ENCODE peak calls at places on chromosome 2, in ten cellular contexts. One of them, this sample, is unnamed.

GRCh38 chr2:112866128-112866835 is 29.7 kb upstream of the IL1B start:
- DNase-seq in activated CD4-positive, alpha-beta T cell treated with anti-CD3 and anti-CD28 coated beads, Interleukin-2, amount 10 ng/mL, durations not matched to agents 24 days and 14 days: no peak
- DNase-seq in mammary epithelial cell: no peak
- DNase-seq in NCI-H2029: no peak
- DNase-seq in AG09319: no peak
- DNase-seq in GDM1: no peak
- DNase-seq in spleen: no peak
- DNase-seq in COR-L47: no peak
- DNase-seq in Right ventricle myocardium superior: no peak
- DNase-seq in neural progenitor cell: no peak
- DNase-seq in this sample: no peak

GRCh38 chr2:42874838-42875801 is 82.7 kb upstream of the HAAO start:
- DNase-seq in activated CD4-positive, alpha-beta T cell treated with anti-CD3 and anti-CD28 coated beads, Interleukin-2, amount 10 ng/mL, durations not matched to agents 24 days and 14 days: no peak
- DNase-seq in mammary epithelial cell: no peak
- DNase-seq in NCI-H2029: no peak
- DNase-seq in AG09319: no peak
- DNase-seq in GDM1: no peak
- DNase-seq in spleen: no peak
- DNase-seq in COR-L47: no peak
- DNase-seq in Right ventricle myocardium superior: peak; percentile 81
- DNase-seq in neural progenitor cell: no peak
- DNase-seq in this sample: no peak

GRCh38 chr2:58974426-58974825 is 733.3 kb upstream of the FANCL start:
- DNase-seq in activated CD4-positive, alpha-beta T cell treated with anti-CD3 and anti-CD28 coated beads, Interleukin-2, amount 10 ng/mL, durations not matched to agents 24 days and 14 days: no peak
- DNase-seq in mammary epithelial cell: no peak
- DNase-seq in NCI-H2029: no peak
- DNase-seq in AG09319: no peak
- DNase-seq in GDM1: no peak
- DNase-seq in spleen: no peak
- DNase-seq in COR-L47: no peak
- DNase-seq in Right ventricle myocardium superior: no peak
- DNase-seq in neural progenitor cell: no peak
- DNase-seq in this sample: no peak

GRCh38 chr2:11912980-11913379 is 166.5 kb downstream of the LPIN1 start:
- DNase-seq in activated CD4-positive, alpha-beta T cell treated with anti-CD3 and anti-CD28 coated beads, Interleukin-2, amount 10 ng/mL, durations not matched to agents 24 days and 14 days: no peak
- DNase-seq in mammary epithelial cell: no peak
- DNase-seq in NCI-H2029: no peak
- DNase-seq in AG09319: no peak
- DNase-seq in GDM1: no peak
- DNase-seq in spleen: no peak
- DNase-seq in COR-L47: no peak
- DNase-seq in Right ventricle myocardium superior: no peak
- DNase-seq in neural progenitor cell: no peak
- DNase-seq in this sample: no peak

GRCh38 chr2:216991563-216991962 is 131.7 kb upstream of the TNP1 start:
- DNase-seq in activated CD4-positive, alpha-beta T cell treated with anti-CD3 and anti-CD28 coated beads, Interleukin-2, amount 10 ng/mL, durations not matched to agents 24 days and 14 days: no peak
- DNase-seq in mammary epithelial cell: no peak
- DNase-seq in NCI-H2029: no peak
- DNase-seq in AG09319: no peak
- DNase-seq in GDM1: no peak
- DNase-seq in spleen: no peak
- DNase-seq in COR-L47: no peak
- DNase-seq in Right ventricle myocardium superior: peak; percentile 64
- DNase-seq in neural progenitor cell: no peak
- DNase-seq in this sample: peak; percentile 80

GRCh38 chr2:189555243-189555642 is 25.3 kb downstream of the SLC40A1 start:
- DNase-seq in activated CD4-positive, alpha-beta T cell treated with anti-CD3 and anti-CD28 coated beads, Interleukin-2, amount 10 ng/mL, durations not matched to agents 24 days and 14 days: no peak
- DNase-seq in mammary epithelial cell: peak; percentile 19
- DNase-seq in NCI-H2029: no peak
- DNase-seq in AG09319: no peak
- DNase-seq in GDM1: no peak
- DNase-seq in spleen: no peak
- DNase-seq in COR-L47: no peak
- DNase-seq in Right ventricle myocardium superior: no peak
- DNase-seq in neural progenitor cell: no peak
- DNase-seq in this sample: peak; percentile 78

GRCh38 chr2:215917953-215918620 is 95.3 kb downstream of the MREG start:
- DNase-seq in activated CD4-positive, alpha-beta T cell treated with anti-CD3 and anti-CD28 coated beads, Interleukin-2, amount 10 ng/mL, durations not matched to agents 24 days and 14 days: no peak
- DNase-seq in mammary epithelial cell: peak; percentile 76
- DNase-seq in NCI-H2029: no peak
- DNase-seq in AG09319: no peak
- DNase-seq in GDM1: no peak
- DNase-seq in spleen: no peak
- DNase-seq in COR-L47: peak; percentile 15
- DNase-seq in Right ventricle myocardium superior: no peak
- DNase-seq in neural progenitor cell: no peak
- DNase-seq in this sample: peak; percentile 81

GRCh38 chr2:216761119-216761518 is 65.8 kb upstream of the IGFBP5 start:
- DNase-seq in activated CD4-positive, alpha-beta T cell treated with anti-CD3 and anti-CD28 coated beads, Interleukin-2, amount 10 ng/mL, durations not matched to agents 24 days and 14 days: no peak
- DNase-seq in mammary epithelial cell: no peak
- DNase-seq in NCI-H2029: peak; percentile 70
- DNase-seq in AG09319: no peak
- DNase-seq in GDM1: no peak
- DNase-seq in spleen: no peak
- DNase-seq in COR-L47: no peak
- DNase-seq in Right ventricle myocardium superior: no peak
- DNase-seq in neural progenitor cell: no peak
- DNase-seq in this sample: no peak

GRCh38 chr2:217743407-217743806 is 259.4 kb downstream of the TNS1 start:
- DNase-seq in activated CD4-positive, alpha-beta T cell treated with anti-CD3 and anti-CD28 coated beads, Interleukin-2, amount 10 ng/mL, durations not matched to agents 24 days and 14 days: no peak
- DNase-seq in mammary epithelial cell: no peak
- DNase-seq in NCI-H2029: no peak
- DNase-seq in AG09319: no peak
- DNase-seq in GDM1: no peak
- DNase-seq in spleen: no peak
- DNase-seq in COR-L47: no peak
- DNase-seq in Right ventricle myocardium superior: no peak
- DNase-seq in neural progenitor cell: no peak
- DNase-seq in this sample: no peak

GRCh38 chr2:11829324-11829946 is 83.0 kb downstream of the LPIN1 start:
- DNase-seq in activated CD4-positive, alpha-beta T cell treated with anti-CD3 and anti-CD28 coated beads, Interleukin-2, amount 10 ng/mL, durations not matched to agents 24 days and 14 days: peak; percentile 73
- DNase-seq in mammary epithelial cell: peak; percentile 48
- DNase-seq in NCI-H2029: peak; percentile 46
- DNase-seq in AG09319: no peak
- DNase-seq in GDM1: peak; percentile 5
- DNase-seq in spleen: peak; percentile 93
- DNase-seq in COR-L47: peak; percentile 82
- DNase-seq in Right ventricle myocardium superior: peak; percentile 83
- DNase-seq in neural progenitor cell: peak; percentile 85
- DNase-seq in this sample: peak; percentile 63

GRCh38 chr2:65566617-65567016 is 134.2 kb upstream of the SPRED2 start:
- DNase-seq in activated CD4-positive, alpha-beta T cell treated with anti-CD3 and anti-CD28 coated beads, Interleukin-2, amount 10 ng/mL, durations not matched to agents 24 days and 14 days: peak; percentile 60
- DNase-seq in mammary epithelial cell: peak; percentile 88
- DNase-seq in NCI-H2029: no peak
- DNase-seq in AG09319: no peak
- DNase-seq in GDM1: no peak
- DNase-seq in spleen: peak; percentile 74
- DNase-seq in COR-L47: no peak
- DNase-seq in Right ventricle myocardium superior: no peak
- DNase-seq in neural progenitor cell: peak; percentile 71
- DNase-seq in this sample: no peak

GRCh38 chr2:228699888-228700287 is 518.4 kb upstream of the SPHKAP start:
- DNase-seq in activated CD4-positive, alpha-beta T cell treated with anti-CD3 and anti-CD28 coated beads, Interleukin-2, amount 10 ng/mL, durations not matched to agents 24 days and 14 days: no peak
- DNase-seq in mammary epithelial cell: no peak
- DNase-seq in NCI-H2029: no peak
- DNase-seq in AG09319: no peak
- DNase-seq in GDM1: no peak
- DNase-seq in spleen: no peak
- DNase-seq in COR-L47: no peak
- DNase-seq in Right ventricle myocardium superior: no peak
- DNase-seq in neural progenitor cell: no peak
- DNase-seq in this sample: no peak

GRCh38 chr2:109290887-109291675 is 162.1 kb downstream of the SH3RF3 start:
- DNase-seq in activated CD4-positive, alpha-beta T cell treated with anti-CD3 and anti-CD28 coated beads, Interleukin-2, amount 10 ng/mL, durations not matched to agents 24 days and 14 days: no peak
- DNase-seq in mammary epithelial cell: no peak
- DNase-seq in NCI-H2029: peak; percentile 92
- DNase-seq in AG09319: no peak
- DNase-seq in GDM1: no peak
- DNase-seq in spleen: peak; percentile 66
- DNase-seq in COR-L47: no peak
- DNase-seq in Right ventricle myocardium superior: peak; percentile 61
- DNase-seq in neural progenitor cell: no peak
- DNase-seq in this sample: peak; percentile 25

GRCh38 chr2:176676257-176676570 is 407.0 kb downstream of the MTX2 start:
- DNase-seq in activated CD4-positive, alpha-beta T cell treated with anti-CD3 and anti-CD28 coated beads, Interleukin-2, amount 10 ng/mL, durations not matched to agents 24 days and 14 days: no peak
- DNase-seq in mammary epithelial cell: no peak
- DNase-seq in NCI-H2029: no peak
- DNase-seq in AG09319: no peak
- DNase-seq in GDM1: no peak
- DNase-seq in spleen: no peak
- DNase-seq in COR-L47: no peak
- DNase-seq in Right ventricle myocardium superior: no peak
- DNase-seq in neural progenitor cell: no peak
- DNase-seq in this sample: no peak

This sample was measured in fibroblast of villous mesenchyme.